ENCODE peak calls at places on chromosomes 6 and 20, in six cellular contexts. One of them, this sample, is unnamed.

GRCh38 chr20:37390503-37390890 is 44.6 kb downstream of the SRC start:
- DNase-seq in Caki2: no peak
- DNase-seq in GM03348: no peak
- DNase-seq in AG08395: no peak
- DNase-seq in hepatocyte: no peak
- DNase-seq in hypothalamus: no peak
- DNase-seq in this sample: no peak

GRCh38 chr6:32973144-32973854 is 4.9 kb downstream of the BRD2 start:
- DNase-seq in Caki2: peak; percentile 50
- DNase-seq in GM03348: no peak
- DNase-seq in AG08395: no peak
- DNase-seq in hepatocyte: peak; percentile 72
- DNase-seq in hypothalamus: no peak
- DNase-seq in this sample: peak; percentile 48

GRCh38 chr20:52747736-52748135 is 224.4 kb upstream of the TSHZ2 start:
- DNase-seq in Caki2: no peak
- DNase-seq in GM03348: peak; percentile 48
- DNase-seq in AG08395: peak; percentile 50
- DNase-seq in hepatocyte: peak; percentile 13
- DNase-seq in hypothalamus: no peak
- DNase-seq in this sample: no peak

GRCh38 chr20:44756011-44756688 is 10.5 kb downstream of the KCNK15 start:
- DNase-seq in Caki2: no peak
- DNase-seq in GM03348: no peak
- DNase-seq in AG08395: no peak
- DNase-seq in hepatocyte: no peak
- DNase-seq in hypothalamus: no peak
- DNase-seq in this sample: no peak

GRCh38 chr6:112296122-112296521 is 41.8 kb upstream of the LAMA4 start:
- DNase-seq in Caki2: peak; percentile 62
- DNase-seq in GM03348: peak; percentile 64
- DNase-seq in AG08395: peak; percentile 76
- DNase-seq in hepatocyte: peak; percentile 16
- DNase-seq in hypothalamus: no peak
- DNase-seq in this sample: peak; percentile 76

GRCh38 chr6:46191961-46192360 is 21.2 kb upstream of the ENPP5 start:
- DNase-seq in Caki2: no peak
- DNase-seq in GM03348: peak; percentile 86
- DNase-seq in AG08395: peak; percentile 92
- DNase-seq in hepatocyte: no peak
- DNase-seq in hypothalamus: no peak
- DNase-seq in this sample: peak; percentile 41

GRCh38 chr6:37103169-37104039 is 66.5 kb upstream of the PIM1 start:
- DNase-seq in Caki2: peak; percentile 92
- DNase-seq in GM03348: peak; percentile 40
- DNase-seq in AG08395: peak; percentile 31
- DNase-seq in hepatocyte: peak; percentile 92
- DNase-seq in hypothalamus: peak; percentile 45
- DNase-seq in this sample: peak; percentile 28

GRCh38 chr6:157405986-157406385 is 25.0 kb downstream of the ZDHHC14 start:
- DNase-seq in Caki2: no peak
- DNase-seq in GM03348: no peak
- DNase-seq in AG08395: no peak
- DNase-seq in hepatocyte: peak; percentile 32
- DNase-seq in hypothalamus: no peak
- DNase-seq in this sample: peak; percentile 69

GRCh38 chr20:23692725-23693124 is 3.9 kb upstream of the CST4 start:
- DNase-seq in Caki2: no peak
- DNase-seq in GM03348: no peak
- DNase-seq in AG08395: no peak
- DNase-seq in hepatocyte: no peak
- DNase-seq in hypothalamus: no peak
- DNase-seq in this sample: no peak

GRCh38 chr6:105882071-105882803 is 203.9 kb upstream of the PRDM1 start:
- DNase-seq in Caki2: no peak
- DNase-seq in GM03348: no peak
- DNase-seq in AG08395: no peak
- DNase-seq in hepatocyte: no peak
- DNase-seq in hypothalamus: no peak
- DNase-seq in this sample: no peak

GRCh38 chr20:33392016-33392415 is 9.3 kb downstream of the CDK5RAP1 start:
- DNase-seq in Caki2: no peak
- DNase-seq in GM03348: peak; percentile 93
- DNase-seq in AG08395: peak; percentile 96
- DNase-seq in hepatocyte: peak; percentile 44
- DNase-seq in hypothalamus: no peak
- DNase-seq in this sample: peak; percentile 53

GRCh38 chr20:10263385-10264165 is 44.9 kb downstream of the SNAP25 start:
- DNase-seq in Caki2: no peak
- DNase-seq in GM03348: no peak
- DNase-seq in AG08395: peak; percentile 12
- DNase-seq in hepatocyte: peak; percentile 8
- DNase-seq in hypothalamus: no peak
- DNase-seq in this sample: no peak